ENCODE peak calls at places on chromosome 15, in five cellular contexts. D is dorsolateral prefrontal cortex, Y is right atrium auricular region, T is adrenal gland, K is right cardiac atrium. M is an unnamed sample.
A peak's percentile ranks its signal among the peaks of the same experiment; 100 is the strongest.

GRCh38 chr15:52247032-52247431 is 48.6 kb downstream of the MYO5C start:
- DNase-seq in D (no peak), Y (no peak), T (no peak), K (no peak), M (no peak)

GRCh38 chr15:99961011-99961441 is 227.8 kb upstream of the LYSMD4 start:
- DNase-seq in D (peak; percentile 48), Y (peak; percentile 70), T (peak; percentile 71), K (peak; percentile 66), M (no peak)

GRCh38 chr15:88513195-88513594 is 33.3 kb downstream of the DET1 start:
- DNase-seq in D (no peak), Y (no peak), T (peak; percentile 63), K (no peak), M (no peak)

GRCh38 chr15:67724679-67725365 is 100.5 kb upstream of the SKOR1 start:
- DNase-seq in D (no peak), Y (no peak), T (no peak), K (no peak), M (no peak)

GRCh38 chr15:60358935-60359672 is 38.7 kb downstream of the ANXA2 start:
- DNase-seq in D (no peak), Y (no peak), T (no peak), K (no peak), M (no peak)

GRCh38 chr15:69992326-69992725 is 105.4 kb downstream of the TLE3 start:
- DNase-seq in D (no peak), Y (no peak), T (no peak), K (no peak), M (no peak)

GRCh38 chr15:85615930-85616329 is 178.8 kb downstream of the KLHL25 start:
- DNase-seq in D (no peak), Y (no peak), T (no peak), K (no peak), M (peak; percentile 8)

GRCh38 chr15:88647362-88648105 is 8.7 kb downstream of the ISG20 start:
- DNase-seq in D (peak; percentile 8), Y (peak; percentile 32), T (peak; percentile 48), K (no peak), M (no peak)

GRCh38 chr15:78338756-78339155 is 1.4 kb upstream of the CRABP1 start:
- DNase-seq in D (no peak), Y (no peak), T (no peak), K (no peak), M (no peak)

GRCh38 chr15:43230640-43231115 is 9.9 kb upstream of the EPB42 start:
- DNase-seq in D (no peak), Y (no peak), T (peak; percentile 56), K (no peak), M (no peak)

GRCh38 chr15:55526559-55527036 is 18.6 kb upstream of the DNAAF4 start:
- DNase-seq in D (no peak), Y (no peak), T (peak; percentile 61), K (peak; percentile 44), M (peak; percentile 83)

GRCh38 chr15:28091313-28091712 is 7.8 kb downstream of the OCA2 start:
- DNase-seq in D (no peak), Y (no peak), T (no peak), K (no peak), M (no peak)

GRCh38 chr15:101795455-101795854 is 7.9 kb upstream of the OR4F6 start:
- DNase-seq in D (no peak), Y (no peak), T (no peak), K (no peak), M (no peak)

GRCh38 chr15:61011576-61012336 is 217.3 kb downstream of the RORA start:
- DNase-seq in D (no peak), Y (no peak), T (no peak), K (no peak), M (no peak)

GRCh38 chr15:73345658-73346057 is 23.1 kb downstream of the HCN4 start:
- DNase-seq in D (no peak), Y (no peak), T (no peak), K (no peak), M (no peak)

GRCh38 chr15:30953731-30954378 is 37.6 kb downstream of the MTMR10 start:
- DNase-seq in D (no peak), Y (no peak), T (no peak), K (peak; percentile 63), M (no peak)

GRCh38 chr15:74842581-74843444 is at the start of gene ULK3:
- DNase-seq in D (peak; percentile 92), Y (peak; percentile 92), T (peak; percentile 95), K (peak; percentile 97), M (peak; percentile 92)

GRCh38 chr15:101244039-101244781 is 7.6 kb downstream of the CHSY1 start:
- DNase-seq in D (no peak), Y (no peak), T (no peak), K (no peak), M (no peak)

GRCh38 chr15:72375846-72376581 is at the start of gene HEXA:
- DNase-seq in D (peak; percentile 95), Y (peak; percentile 98), T (peak; percentile 98), K (peak; percentile 100), M (peak; percentile 98)

GRCh38 chr15:101131489-101132389 is 120.1 kb downstream of the CHSY1 start:
- DNase-seq in D (no peak), Y (no peak), T (no peak), K (no peak), M (no peak)

GRCh38 chr15:78200276-78200930 is 34.0 kb downstream of the ACSBG1 start:
- DNase-seq in D (no peak), Y (no peak), T (peak; percentile 44), K (no peak), M (no peak)

GRCh38 chr15:93428135-93428534 is 339.1 kb upstream of the RGMA start:
- DNase-seq in D (no peak), Y (no peak), T (no peak), K (no peak), M (peak; percentile 90)

GRCh38 chr15:39165026-39165706 is 415.7 kb upstream of the THBS1 start:
- DNase-seq in D (no peak), Y (no peak), T (no peak), K (no peak), M (no peak)

GRCh38 chr15:41558400-41559238 is at the start of gene TYRO3:
- DNase-seq in D (peak; percentile 68), Y (no peak), T (peak; percentile 59), K (peak; percentile 87), M (peak; percentile 59)

GRCh38 chr15:52709172-52709979 is 30.2 kb upstream of the ATOSA start:
- DNase-seq in D (no peak), Y (no peak), T (no peak), K (no peak), M (no peak)

GRCh38 chr15:70794596-70795310 is 31.4 kb upstream of the UACA start:
- DNase-seq in D (no peak), Y (no peak), T (no peak), K (no peak), M (peak; percentile 61)

GRCh38 chr15:58524247-58524646 is 92.5 kb downstream of the LIPC start:
- DNase-seq in D (no peak), Y (no peak), T (peak; percentile 41), K (no peak), M (no peak)

GRCh38 chr15:68795298-68795848 is 25.3 kb downstream of the ANP32A start:
- DNase-seq in D (peak; percentile 95), Y (peak; percentile 97), T (peak; percentile 94), K (peak; percentile 98), M (no peak)

GRCh38 chr15:78811124-78811824 is at the start of gene ADAMTS7:
- DNase-seq in D (peak; percentile 28), Y (peak; percentile 62), T (peak; percentile 77), K (peak; percentile 93), M (peak; percentile 77)

GRCh38 chr15:26864664-26865191 is 2.1 kb upstream of the GABRA5 start:
- DNase-seq in D (peak; percentile 69), Y (no peak), T (peak; percentile 67), K (no peak), M (peak; percentile 77)

GRCh38 chr15:74788716-74789151 is 6.9 kb downstream of the CSK start:
- DNase-seq in D (no peak), Y (no peak), T (no peak), K (peak; percentile 54), M (no peak)

GRCh38 chr15:63953524-63953923 is 92.8 kb downstream of the DAPK2 start:
- DNase-seq in D (no peak), Y (no peak), T (no peak), K (no peak), M (no peak)

GRCh38 chr15:43518073-43518761 is 809 bp downstream of the MAP1A start:
- DNase-seq in D (peak; percentile 73), Y (peak; percentile 59), T (peak; percentile 58), K (peak; percentile 60), M (peak; percentile 57)

GRCh38 chr15:77191230-77191834 is 120.4 kb upstream of the TSPAN3 start:
- DNase-seq in D (no peak), Y (no peak), T (no peak), K (no peak), M (no peak)

GRCh38 chr15:77183066-77183465 is 112.2 kb upstream of the TSPAN3 start:
- DNase-seq in D (no peak), Y (no peak), T (no peak), K (no peak), M (no peak)

GRCh38 chr15:77187751-77188464 is 117.0 kb upstream of the TSPAN3 start:
- DNase-seq in D (no peak), Y (peak; percentile 63), T (peak; percentile 76), K (peak; percentile 59), M (peak; percentile 8)

GRCh38 chr15:77185242-77185785 is 114.4 kb upstream of the TSPAN3 start:
- DNase-seq in D (no peak), Y (no peak), T (no peak), K (no peak), M (no peak)

GRCh38 chr15:77186518-77187095 is 115.7 kb upstream of the TSPAN3 start:
- DNase-seq in D (no peak), Y (no peak), T (no peak), K (no peak), M (no peak)
- H3K27ac ChIP-seq in D (no peak overlapping the region), Y (peak overlapping the region; percentile 73), T (peak overlapping the region; percentile 66), K (no peak overlapping the region), M (no peak overlapping the region)

DNA sequence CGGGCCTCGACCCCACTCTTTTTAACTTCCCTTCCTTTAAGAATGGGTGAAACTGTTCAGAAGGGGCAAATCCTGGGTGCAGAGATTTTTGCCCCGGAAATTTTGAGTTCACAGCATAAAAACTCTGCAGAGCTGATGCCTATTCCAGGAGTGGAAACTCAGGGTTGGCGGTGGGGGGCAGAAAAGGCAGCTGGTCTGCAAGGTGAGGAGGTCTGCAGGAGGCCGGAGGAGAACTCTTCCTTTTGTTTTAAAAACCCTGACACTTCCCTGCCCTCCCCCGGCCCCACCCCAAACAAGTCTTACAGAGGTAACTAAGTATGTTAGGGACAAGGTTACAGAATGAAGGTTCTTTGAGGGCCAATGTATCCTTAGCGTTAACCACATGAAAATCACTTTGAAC is 276.5 kb upstream of the NR2F2 start:
- DNase-seq in D (no peak), Y (no peak), T (no peak), K (no peak), M (no peak)
- H3K27ac ChIP-seq in D (no peak overlapping the region), Y (peak overlapping the region; percentile 75), T (no peak overlapping the region), K (peak overlapping the region; percentile 88), M (peak overlapping the region; percentile 75)

DNA sequence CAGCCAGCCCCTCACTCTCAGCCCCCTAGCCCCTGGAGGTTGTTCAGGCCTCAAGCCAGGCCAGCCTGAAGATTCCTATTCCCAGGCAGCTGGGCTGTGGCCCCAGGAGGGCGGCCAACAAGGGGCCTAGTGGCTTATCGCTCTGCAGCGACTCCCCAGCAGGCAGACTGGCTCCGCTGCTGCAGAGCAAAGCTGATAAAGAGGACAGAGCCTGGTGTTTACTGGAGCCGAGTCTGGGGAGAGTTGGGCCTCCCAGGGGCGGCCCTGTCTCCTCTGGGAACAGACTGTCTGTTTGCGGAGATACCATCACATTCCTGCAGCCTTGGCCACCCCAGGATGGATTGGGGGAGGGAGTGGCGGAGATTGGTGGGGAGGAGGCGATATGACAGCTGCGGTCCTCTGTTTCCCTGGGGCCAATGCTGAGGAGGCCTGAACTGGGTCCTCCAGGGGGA is 22.4 kb upstream of the SMAD6 start:
- DNase-seq in D (no peak), Y (no peak), T (no peak), K (peak; percentile 89), M (peak; percentile 94)
- H3K27ac ChIP-seq in D (no peak overlapping the region), Y (peak overlapping the region; percentile 55), T (no peak overlapping the region), K (peak overlapping the region; percentile 97), M (peak overlapping the region; percentile 48)

GRCh38 chr15:51131596-51132290 is 37.0 kb upstream of the TNFAIP8L3 start:
- DNase-seq in D (no peak), Y (no peak), T (no peak), K (no peak), M (no peak)
- H3K27ac ChIP-seq in D (no peak overlapping the region), Y (no peak overlapping the region), T (no peak overlapping the region), K (no peak overlapping the region), M (no peak overlapping the region)

M was measured in SJCRH30.